ENCODE peak calls at places on chromosome 1, in five cellular contexts. One of them, this sample, is unnamed.

GRCh38 chr1:157369808-157370521 is 182.3 kb downstream of the FCRL5 start:
- DNase-seq in colonic mucosa: peak
- DNase-seq in BE2C: peak
- DNase-seq in HL-60: no peak
- DNase-seq in A549: peak
- DNase-seq in this sample: no peak

GRCh38 chr1:151885479-151885878 is 23.8 kb downstream of the THEM4 start:
- DNase-seq in colonic mucosa: no peak
- DNase-seq in A549: no peak
- DNase-seq in HL-60: no peak
- DNase-seq in BE2C: no peak
- DNase-seq in this sample: no peak

GRCh38 chr1:64136749-64137568 is 66.5 kb upstream of the UBE2U start:
- DNase-seq in HL-60: peak
- DNase-seq in colonic mucosa: peak
- DNase-seq in A549: peak
- DNase-seq in BE2C: peak
- DNase-seq in this sample: peak

GRCh38 chr1:91844862-91845528 is 41.0 kb downstream of the TGFBR3 start:
- DNase-seq in HL-60: no peak
- DNase-seq in A549: peak
- DNase-seq in BE2C: no peak
- DNase-seq in colonic mucosa: no peak
- DNase-seq in this sample: no peak

GRCh38 chr1:16367968-16368910 is 1.2 kb downstream of the SZRD1 start:
- DNase-seq in BE2C: no peak
- DNase-seq in A549: no peak
- DNase-seq in colonic mucosa: no peak
- DNase-seq in HL-60: no peak
- DNase-seq in this sample: no peak

GRCh38 chr1:41381691-41382530 is 20.7 kb downstream of the FOXO6 start:
- DNase-seq in colonic mucosa: peak
- DNase-seq in BE2C: peak
- DNase-seq in HL-60: no peak
- DNase-seq in A549: peak
- DNase-seq in this sample: peak

GRCh38 chr1:1275836-1276235 is 2.2 kb upstream of the UBE2J2 start:
- DNase-seq in A549: no peak
- DNase-seq in BE2C: no peak
- DNase-seq in colonic mucosa: no peak
- DNase-seq in HL-60: no peak
- DNase-seq in this sample: no peak

GRCh38 chr1:6359568-6360496 is 33.7 kb downstream of the ACOT7 start:
- DNase-seq in HL-60: peak
- DNase-seq in colonic mucosa: peak
- DNase-seq in BE2C: peak
- DNase-seq in A549: no peak
- DNase-seq in this sample: peak

GRCh38 chr1:23222742-23223141 is 5.4 kb upstream of the HTR1D start:
- DNase-seq in colonic mucosa: no peak
- DNase-seq in HL-60: no peak
- DNase-seq in A549: no peak
- DNase-seq in BE2C: no peak
- DNase-seq in this sample: no peak

GRCh38 chr1:88763649-88764406 is 79.8 kb downstream of the PKN2 start:
- DNase-seq in HL-60: no peak
- DNase-seq in colonic mucosa: no peak
- DNase-seq in A549: no peak
- DNase-seq in BE2C: no peak
- DNase-seq in this sample: no peak

GRCh38 chr1:31701137-31701736 is 2.6 kb downstream of the COL16A1 start:
- DNase-seq in colonic mucosa: peak
- DNase-seq in BE2C: peak
- DNase-seq in HL-60: peak
- DNase-seq in A549: peak
- DNase-seq in this sample: peak

GRCh38 chr1:156416993-156417699 is 48.1 kb downstream of the RHBG start:
- DNase-seq in HL-60: no peak
- DNase-seq in A549: no peak
- DNase-seq in BE2C: no peak
- DNase-seq in colonic mucosa: no peak
- DNase-seq in this sample: no peak

GRCh38 chr1:226912587-226913176 is 27.4 kb upstream of the COQ8A start:
- DNase-seq in HL-60: peak
- DNase-seq in BE2C: peak
- DNase-seq in A549: peak
- DNase-seq in colonic mucosa: peak
- DNase-seq in this sample: peak

GRCh38 chr1:149846600-149847466 is 52.5 kb upstream of the BOLA1 start:
- DNase-seq in A549: no peak
- DNase-seq in HL-60: no peak
- DNase-seq in colonic mucosa: no peak
- DNase-seq in BE2C: no peak
- DNase-seq in this sample: no peak

GRCh38 chr1:196527941-196528340 is 80.3 kb downstream of the KCNT2 start:
- DNase-seq in colonic mucosa: no peak
- DNase-seq in A549: no peak
- DNase-seq in BE2C: no peak
- DNase-seq in HL-60: no peak
- DNase-seq in this sample: no peak

GRCh38 chr1:157431751-157432150 is 120.6 kb downstream of the FCRL5 start:
- DNase-seq in A549: no peak
- DNase-seq in BE2C: no peak
- DNase-seq in colonic mucosa: no peak
- DNase-seq in HL-60: no peak
- DNase-seq in this sample: no peak

GRCh38 chr1:192580351-192580962 is 4.9 kb downstream of the RGS1 start:
- DNase-seq in BE2C: peak
- DNase-seq in colonic mucosa: peak
- DNase-seq in HL-60: no peak
- DNase-seq in A549: no peak
- DNase-seq in this sample: no peak

GRCh38 chr1:165880993-165881392 is 53.6 kb downstream of the UCK2 start:
- DNase-seq in colonic mucosa: no peak
- DNase-seq in A549: no peak
- DNase-seq in BE2C: no peak
- DNase-seq in HL-60: no peak
- DNase-seq in this sample: no peak

GRCh38 chr1:238409947-238410346 is 519.2 kb upstream of the ZP4 start:
- DNase-seq in colonic mucosa: no peak
- DNase-seq in A549: no peak
- DNase-seq in HL-60: no peak
- DNase-seq in BE2C: no peak
- DNase-seq in this sample: no peak

GRCh38 chr1:6419803-6420593 is at the start of gene HES2:
- DNase-seq in HL-60: no peak
- DNase-seq in BE2C: no peak
- DNase-seq in A549: no peak
- DNase-seq in colonic mucosa: peak
- DNase-seq in this sample: no peak

GRCh38 chr1:22024485-22025367 is 23.3 kb downstream of the CELA3A start:
- DNase-seq in BE2C: peak
- DNase-seq in colonic mucosa: peak
- DNase-seq in A549: peak
- DNase-seq in HL-60: peak
- DNase-seq in this sample: peak

GRCh38 chr1:22021061-22021460 is 19.6 kb downstream of the CELA3A start:
- DNase-seq in A549: no peak
- DNase-seq in HL-60: no peak
- DNase-seq in colonic mucosa: no peak
- DNase-seq in BE2C: no peak
- DNase-seq in this sample: no peak

DNA sequence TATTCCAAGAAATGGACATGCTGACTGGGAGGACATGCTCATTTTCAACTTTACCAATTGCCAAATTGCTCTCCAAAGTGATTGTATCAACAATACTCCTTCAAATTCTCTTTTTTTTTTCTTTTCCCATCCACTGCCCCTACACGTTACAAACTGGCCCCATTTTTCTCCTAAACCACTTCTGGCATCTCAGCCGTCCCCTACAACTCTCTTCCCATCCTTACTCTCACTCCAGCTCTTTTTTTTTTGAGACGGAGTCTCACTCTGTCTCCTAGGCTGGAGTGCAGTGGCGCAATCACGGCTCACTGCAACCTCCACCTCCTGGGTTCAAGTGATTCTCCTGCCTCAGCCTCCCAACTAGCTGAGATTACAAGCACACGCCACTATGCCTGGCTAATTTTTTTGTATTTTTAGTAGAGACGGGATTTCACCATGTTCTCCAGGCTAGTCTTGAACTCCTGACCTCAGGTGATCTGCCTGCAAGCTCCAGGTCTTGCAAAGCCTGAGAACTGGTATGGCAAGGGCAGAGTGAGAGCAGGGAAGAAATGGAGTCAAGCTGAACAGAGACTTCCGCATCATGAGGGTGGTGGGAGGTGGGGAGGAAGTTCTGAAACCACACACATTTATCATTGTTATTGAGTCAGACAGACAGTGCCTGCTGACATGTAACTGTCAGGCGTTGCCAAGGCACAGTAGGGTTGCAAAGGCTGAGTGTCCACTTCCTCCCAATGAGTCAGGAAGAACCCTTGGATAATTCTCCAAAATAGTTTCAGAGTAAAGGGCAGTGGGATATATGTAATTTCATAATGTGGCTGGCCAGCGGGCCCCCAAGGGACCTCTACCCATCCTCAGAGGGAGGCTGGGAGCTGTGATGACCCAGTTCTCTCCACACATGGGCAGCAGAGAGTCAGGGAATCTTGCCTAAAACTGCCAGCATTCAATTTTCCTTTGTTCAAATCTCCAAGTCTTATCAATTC is 17.4 kb downstream of the CELA3A start:
- DNase-seq in A549: no peak
- DNase-seq in colonic mucosa: no peak
- DNase-seq in BE2C: peak
- DNase-seq in HL-60: peak
- DNase-seq in this sample: peak
- TF ChIP-seq CTCF in A549: peak
- TF ChIP-seq CTCF in colonic mucosa: no peak
- TF ChIP-seq CTCF in BE2C: peak
- TF ChIP-seq CTCF in HL-60: peak
- TF ChIP-seq CTCF in this sample: no peak

GRCh38 chr1:230495891-230496385 is 69.8 kb upstream of the PGBD5 start:
- DNase-seq in BE2C: peak
- DNase-seq in A549: peak
- DNase-seq in HL-60: no peak
- DNase-seq in colonic mucosa: no peak
- DNase-seq in this sample: no peak
- H3K4me3 ChIP-seq in BE2C: no peak
- H3K4me3 ChIP-seq in A549: peak
- H3K4me3 ChIP-seq in HL-60: no peak
- H3K4me3 ChIP-seq in colonic mucosa: no peak
- H3K4me3 ChIP-seq in this sample: peak

GRCh38 chr1:59332221-59332620 is 35.3 kb downstream of the FGGY start:
- DNase-seq in colonic mucosa: no peak
- DNase-seq in A549: no peak
- DNase-seq in HL-60: no peak
- DNase-seq in BE2C: no peak
- DNase-seq in this sample: no peak

GRCh38 chr1:59331686-59332085 is 34.8 kb downstream of the FGGY start:
- DNase-seq in BE2C: no peak
- DNase-seq in A549: no peak
- DNase-seq in HL-60: no peak
- DNase-seq in colonic mucosa: no peak
- DNase-seq in this sample: no peak

GRCh38 chr1:59333626-59334277 is 36.9 kb downstream of the FGGY start:
- DNase-seq in BE2C: no peak
- DNase-seq in A549: no peak
- DNase-seq in HL-60: peak
- DNase-seq in colonic mucosa: no peak
- DNase-seq in this sample: no peak

GRCh38 chr1:59329412-59330053 is 32.6 kb downstream of the FGGY start:
- DNase-seq in HL-60: no peak
- DNase-seq in A549: no peak
- DNase-seq in BE2C: no peak
- DNase-seq in colonic mucosa: no peak
- DNase-seq in this sample: no peak

GRCh38 chr1:59332983-59333382 is 36.1 kb downstream of the FGGY start:
- DNase-seq in A549: no peak
- DNase-seq in BE2C: no peak
- DNase-seq in colonic mucosa: no peak
- DNase-seq in HL-60: peak
- DNase-seq in this sample: no peak
- TF ChIP-seq CTCF in A549: no peak
- TF ChIP-seq CTCF in BE2C: no peak
- TF ChIP-seq CTCF in colonic mucosa: no peak
- TF ChIP-seq CTCF in HL-60: no peak
- TF ChIP-seq CTCF in this sample: no peak

GRCh38 chr1:246214708-246215504 is 292.2 kb downstream of the SMYD3 start:
- DNase-seq in HL-60: peak
- DNase-seq in A549: no peak
- DNase-seq in colonic mucosa: peak
- DNase-seq in BE2C: peak
- DNase-seq in this sample: no peak

GRCh38 chr1:246213036-246213435 is 294.0 kb downstream of the SMYD3 start:
- DNase-seq in colonic mucosa: no peak
- DNase-seq in BE2C: no peak
- DNase-seq in A549: no peak
- DNase-seq in HL-60: no peak
- DNase-seq in this sample: no peak

GRCh38 chr1:246213502-246213901 is 293.6 kb downstream of the SMYD3 start:
- DNase-seq in A549: no peak
- DNase-seq in BE2C: no peak
- DNase-seq in HL-60: no peak
- DNase-seq in colonic mucosa: no peak
- DNase-seq in this sample: no peak

GRCh38 chr1:246213947-246214346 is 293.1 kb downstream of the SMYD3 start:
- DNase-seq in HL-60: no peak
- DNase-seq in A549: no peak
- DNase-seq in BE2C: no peak
- DNase-seq in colonic mucosa: no peak
- DNase-seq in this sample: no peak

GRCh38 chr1:246215505-246215893 is 291.6 kb downstream of the SMYD3 start:
- DNase-seq in BE2C: no peak
- DNase-seq in colonic mucosa: no peak
- DNase-seq in HL-60: no peak
- DNase-seq in A549: no peak
- DNase-seq in this sample: no peak
- H3K4me3 ChIP-seq in BE2C: no peak
- H3K4me3 ChIP-seq in colonic mucosa: no peak
- H3K4me3 ChIP-seq in HL-60: no peak
- H3K4me3 ChIP-seq in A549: no peak
- H3K4me3 ChIP-seq in this sample: no peak

GRCh38 chr1:86169625-86170024 is 13.1 kb upstream of the COL24A1 start:
- DNase-seq in A549: no peak
- DNase-seq in HL-60: no peak
- DNase-seq in colonic mucosa: no peak
- DNase-seq in BE2C: no peak
- DNase-seq in this sample: no peak
- TF ChIP-seq CTCF in A549: no peak
- TF ChIP-seq CTCF in HL-60: no peak
- TF ChIP-seq CTCF in colonic mucosa: no peak
- TF ChIP-seq CTCF in BE2C: no peak
- TF ChIP-seq CTCF in this sample: no peak

This sample was measured in lower lobe of right lung.